ENCODE peak calls at places on chromosomes 2 and 18, in five cellular contexts. A, M, V, F and P are unnamed samples. For H3K9me3, the result is how much of the 10 kb centered on the place peaks cover.

GRCh38 chr2:172878260-172878659 is 142.6 kb downstream of the RAPGEF4 start:
- DNase-seq in A (no peak), M (no peak), V (no peak), F (peak), P (no peak)

GRCh38 chr2:161233858-161234431 is 73.7 kb downstream of the TANK start:
- DNase-seq in A (no peak), M (no peak), V (no peak), F (no peak), P (no peak)

GRCh38 chr2:42967959-42968674 is 175.7 kb upstream of the HAAO start:
- DNase-seq in A (no peak), M (no peak), V (no peak), F (peak), P (no peak)

GRCh38 chr2:29601872-29602271 is 319.5 kb downstream of the ALK start:
- DNase-seq in A (no peak), M (no peak), V (no peak), F (no peak), P (no peak)

GRCh38 chr2:102301867-102302362 is 9.4 kb upstream of the IL1RL1 start:
- DNase-seq in A (peak), M (peak), V (peak), F (peak), P (no peak)

GRCh38 chr2:235541016-235541415 is 47.2 kb downstream of the AGAP1 start:
- DNase-seq in A (no peak), M (no peak), V (no peak), F (no peak), P (no peak)

GRCh38 chr2:168565512-168565911 is 109.4 kb downstream of the CERS6 start:
- DNase-seq in A (no peak), M (no peak), V (no peak), F (no peak), P (no peak)

GRCh38 chr2:162333968-162334367 is 10.0 kb upstream of the GCA start:
- DNase-seq in A (no peak), M (no peak), V (peak), F (no peak), P (no peak)

GRCh38 chr2:18519991-18520604 is 40.4 kb downstream of the RDH14 start:
- DNase-seq in A (no peak), M (no peak), V (no peak), F (no peak), P (no peak)

GRCh38 chr2:238854699-238855111 is 6.8 kb downstream of the TWIST2 start:
- DNase-seq in A (no peak), M (no peak), V (no peak), F (no peak), P (no peak)

GRCh38 chr2:240999001-240999791 is 778 bp downstream of the SNED1 start:
- DNase-seq in A (no peak), M (no peak), V (no peak), F (no peak), P (no peak)

GRCh38 chr2:218806346-218806978 is 24.5 kb downstream of the CYP27A1 start:
- DNase-seq in A (no peak), M (no peak), V (no peak), F (peak), P (no peak)

GRCh38 chr2:7116516-7116915 is 199.3 kb downstream of the RNF144A start:
- DNase-seq in A (no peak), M (no peak), V (no peak), F (no peak), P (no peak)

GRCh38 chr2:133314761-133315160 is 253.5 kb downstream of the NCKAP5 start:
- DNase-seq in A (no peak), M (no peak), V (no peak), F (no peak), P (no peak)

GRCh38 chr2:41066168-41066567 is 614.3 kb upstream of the SLC8A1 start:
- DNase-seq in A (no peak), M (no peak), V (no peak), F (no peak), P (no peak)

GRCh38 chr2:10264506-10265327 is 38.0 kb upstream of the HPCAL1 start:
- DNase-seq in A (no peak), M (no peak), V (no peak), F (no peak), P (no peak)

GRCh38 chr2:36333350-36334012 is 22.1 kb upstream of the CRIM1 start:
- DNase-seq in A (no peak), M (no peak), V (peak), F (no peak), P (no peak)

GRCh38 chr2:2942906-2943305 is 434.7 kb downstream of the EIPR1 start:
- DNase-seq in A (no peak), M (no peak), V (no peak), F (no peak), P (no peak)

GRCh38 chr2:186755066-186755465 is 61.2 kb downstream of the FAM171B start:
- DNase-seq in A (no peak), M (no peak), V (no peak), F (peak), P (no peak)

GRCh38 chr18:42508683-42509347 is 553.8 kb downstream of the PIK3C3 start:
- DNase-seq in A (no peak), M (no peak), V (no peak), F (no peak), P (no peak)

GRCh38 chr18:42514522-42514921 is 559.5 kb downstream of the PIK3C3 start:
- DNase-seq in A (no peak), M (no peak), V (no peak), F (peak), P (no peak)

GRCh38 chr18:42510540-42510939 is 555.5 kb downstream of the PIK3C3 start:
- DNase-seq in A (no peak), M (no peak), V (no peak), F (no peak), P (no peak)

GRCh38 chr18:42513416-42513815 is 558.4 kb downstream of the PIK3C3 start:
- DNase-seq in A (no peak), M (no peak), V (no peak), F (no peak), P (no peak)

GRCh38 chr18:42509702-42510424 is 554.8 kb downstream of the PIK3C3 start:
- DNase-seq in A (no peak), M (no peak), V (no peak), F (no peak), P (no peak)
- H3K9me3 ChIP-seq in A (under half), M (under half), V (under half), F (under half), P (under half)

DNA sequence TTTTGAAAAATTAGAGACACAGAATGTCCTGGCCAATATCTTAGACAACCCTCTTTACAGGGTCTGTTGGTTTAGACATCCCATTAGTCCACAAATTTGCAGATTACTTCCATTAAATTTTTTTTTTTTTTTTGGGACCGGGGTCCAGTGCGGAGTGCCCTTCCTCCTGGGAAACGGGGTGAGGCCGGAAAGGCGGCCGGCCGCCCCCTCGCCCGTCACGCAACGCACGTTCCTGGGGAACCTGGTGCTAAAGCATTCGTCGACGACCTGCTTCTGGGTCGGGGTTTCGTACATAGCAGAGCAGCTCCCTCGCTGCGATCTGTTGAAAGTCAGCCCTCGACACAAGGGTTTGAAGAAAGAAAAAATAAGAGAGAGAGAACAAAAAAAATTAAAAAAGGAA is 21.5 kb upstream of the RBFA start:
- DNase-seq in A (no peak), M (no peak), V (no peak), F (no peak), P (no peak)
- H3K9me3 ChIP-seq in A (under half), M (under half), V (under half), F (under half), P (under half)

DNA sequence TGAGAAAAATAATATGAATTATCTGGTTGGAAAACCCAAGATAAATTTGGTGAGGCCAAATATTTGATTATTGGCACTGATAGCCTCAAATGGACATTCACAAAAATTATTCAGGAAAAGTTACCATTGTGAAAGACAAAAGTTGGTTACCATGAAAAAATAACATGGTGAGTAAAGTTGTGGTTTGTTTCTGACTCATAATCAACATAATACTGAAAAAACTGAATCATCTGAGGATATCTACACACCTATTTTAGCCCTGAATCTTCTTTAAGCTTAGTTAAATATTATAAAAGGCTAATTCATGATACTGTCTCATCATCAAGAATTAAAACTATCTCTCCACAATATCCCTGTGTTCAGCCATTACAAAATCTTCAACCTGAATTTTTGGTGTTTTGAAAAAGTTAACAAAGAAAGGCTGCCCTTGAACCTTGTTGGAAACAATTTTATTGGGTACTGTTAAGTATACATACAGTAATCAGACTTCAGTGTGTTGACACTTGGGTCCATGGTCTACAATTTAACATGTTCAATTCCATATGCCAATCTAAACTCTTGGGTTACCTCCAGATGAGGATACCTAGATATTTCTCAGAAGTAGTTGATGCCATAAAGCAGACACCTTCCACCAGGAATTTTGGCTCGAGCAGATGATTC is 607.5 kb upstream of the SLC39A10 start:
- DNase-seq in A (no peak), M (no peak), V (no peak), F (peak), P (no peak)
- H3K9me3 ChIP-seq in A (under half), M (under half), V (under half), F (under half), P (under half)

GRCh38 chr2:8241317-8241716 is 440.5 kb upstream of the ID2 start:
- DNase-seq in A (no peak), M (no peak), V (no peak), F (no peak), P (no peak)

GRCh38 chr2:8234757-8235374 is 447.0 kb upstream of the ID2 start:
- DNase-seq in A (no peak), M (no peak), V (no peak), F (no peak), P (no peak)

GRCh38 chr2:8239402-8240127 is 442.3 kb upstream of the ID2 start:
- DNase-seq in A (no peak), M (no peak), V (peak), F (peak), P (no peak)

GRCh38 chr2:8236391-8236790 is 445.5 kb upstream of the ID2 start:
- DNase-seq in A (no peak), M (no peak), V (no peak), F (no peak), P (no peak)

GRCh38 chr2:8238521-8239230 is 443.2 kb upstream of the ID2 start:
- DNase-seq in A (no peak), M (no peak), V (no peak), F (no peak), P (no peak)
- H3K9me3 ChIP-seq in A (under half), M (under half), V (under half), F (under half), P (under half)

DNA sequence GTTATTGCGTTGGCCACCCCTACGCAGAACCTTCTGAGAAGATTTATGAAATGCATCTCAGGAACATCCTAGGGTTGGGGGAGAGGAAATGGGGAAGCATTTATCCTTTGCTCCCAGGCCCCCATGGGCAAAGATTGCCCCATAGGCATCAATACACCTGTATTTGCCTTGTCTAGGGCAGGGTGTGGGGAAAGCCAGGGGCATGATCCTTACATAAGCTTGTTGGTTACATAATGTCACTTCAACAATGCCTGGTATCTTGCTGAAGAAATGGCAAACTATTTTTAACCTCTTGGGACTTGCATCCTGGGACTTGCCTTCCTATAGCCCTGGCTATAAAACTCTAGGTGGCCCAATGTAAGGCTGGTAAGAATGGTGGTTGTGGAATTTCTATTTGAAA is 53.9 kb upstream of the SPRED2 start:
- DNase-seq in A (no peak), M (no peak), V (no peak), F (no peak), P (no peak)
- H3K9me3 ChIP-seq in A (under half), M (under half), V (under half), F (under half), P (under half)

DNA sequence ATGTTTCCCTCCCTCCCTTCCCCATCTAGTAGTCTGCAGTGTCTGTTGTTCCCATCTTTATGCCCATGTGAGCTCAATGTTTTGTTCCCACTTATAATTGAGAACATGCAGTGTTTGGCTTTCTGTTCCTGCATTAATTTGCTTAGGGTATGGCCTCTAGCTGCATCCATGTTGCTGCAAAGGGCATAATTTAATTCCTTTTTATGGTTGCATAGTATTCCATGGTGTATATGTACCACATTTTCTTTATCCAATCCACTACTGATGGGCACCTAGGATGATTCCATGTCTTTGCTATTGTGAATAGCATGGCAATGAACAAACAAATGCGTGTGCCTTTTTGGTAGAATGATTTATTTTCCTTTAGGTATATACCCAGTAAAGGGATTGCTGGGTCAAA is 60.6 kb upstream of the CYP26B1 start:
- DNase-seq in A (no peak), M (no peak), V (no peak), F (no peak), P (no peak)
- H3K9me3 ChIP-seq in A (under half), M (under half), V (under half), F (under half), P (under half)

GRCh38 chr18:1294229-1294628 is 389.6 kb downstream of the ADCYAP1 start:
- DNase-seq in A (no peak), M (no peak), V (no peak), F (no peak), P (no peak)
- H3K9me3 ChIP-seq in A (under half), M (under half), V (under half), F (under half), P (under half)

GRCh38 chr18:66344227-66344626 is 259.7 kb downstream of the CDH19 start:
- DNase-seq in A (no peak), M (no peak), V (no peak), F (no peak), P (no peak)
- H3K9me3 ChIP-seq in A (under half), M (under half), V (under half), F (under half), P (under half)

GRCh38 chr2:228869601-228870264 is 401.4 kb downstream of the PID1 start:
- DNase-seq in A (no peak), M (no peak), V (no peak), F (no peak), P (no peak)
- H3K9me3 ChIP-seq in A (under half), M (under half), V (under half), F (under half), P (under half)